ENCODE peak calls at places on chromosome 12, in seven cellular contexts. B is ovary, D is stomach, O is K562, I is A549, Z is HepG2, W is sigmoid colon. F is an unnamed sample.
A peak's percentile ranks its signal among the peaks of the same experiment; 100 is the strongest.

GRCh38 chr12:53174881-53175491 is 5.5 kb upstream of the ZNF740 start:
- DNase-seq in O (peak; percentile 18), Z (peak; percentile 94), B (no peak), W (no peak), D (no peak), I (peak; percentile 94), F (no peak)

GRCh38 chr12:93016752-93017350 is 87.8 kb upstream of the EEA1 start:
- DNase-seq in D (no peak), B (no peak), Z (peak; percentile 88), O (no peak), I (no peak), W (no peak), F (no peak)

GRCh38 chr12:127548123-127548553 is 718.8 kb upstream of the TMEM132C start:
- DNase-seq in D (no peak), W (no peak), B (no peak), I (no peak), Z (no peak), O (no peak), F (no peak)

GRCh38 chr12:93060666-93061413 is 131.7 kb upstream of the EEA1 start:
- DNase-seq in O (peak; percentile 45), B (peak; percentile 56), I (no peak), D (no peak), Z (peak; percentile 63), W (peak; percentile 72), F (no peak)

GRCh38 chr12:40310201-40310600 is 85.4 kb downstream of the LRRK2 start:
- DNase-seq in O (no peak), I (no peak), W (no peak), Z (peak; percentile 3), D (no peak), B (no peak), F (no peak)

GRCh38 chr12:90456248-90456647 is 498.7 kb downstream of the CCER1 start:
- DNase-seq in I (no peak), D (no peak), B (no peak), W (no peak), O (no peak), Z (no peak), F (no peak)

GRCh38 chr12:58557156-58557555 is 363.1 kb downstream of the LRIG3 start:
- DNase-seq in W (no peak), B (no peak), Z (no peak), I (no peak), D (no peak), O (no peak), F (no peak)

GRCh38 chr12:101706403-101706802 is 9.0 kb downstream of the CHPT1 start:
- DNase-seq in Z (no peak), W (no peak), B (no peak), O (no peak), I (no peak), D (no peak), F (no peak)

GRCh38 chr12:123427036-123427769 is 9.3 kb downstream of the RILPL2 start:
- DNase-seq in I (no peak), W (no peak), O (no peak), B (no peak), D (no peak), Z (no peak), F (no peak)

GRCh38 chr12:5232291-5232690 is 188.6 kb downstream of the KCNA5 start:
- DNase-seq in D (no peak), I (no peak), W (no peak), O (no peak), B (no peak), Z (no peak), F (no peak)

GRCh38 chr12:18479266-18479665 is 217.9 kb downstream of the PIK3C2G start:
- DNase-seq in O (no peak), I (no peak), D (no peak), Z (no peak), W (no peak), B (no peak), F (no peak)

GRCh38 chr12:109868182-109869051 is 11.9 kb downstream of the GLTP start:
- DNase-seq in O (no peak), Z (no peak), W (no peak), I (no peak), D (no peak), B (no peak), F (no peak)

DNA sequence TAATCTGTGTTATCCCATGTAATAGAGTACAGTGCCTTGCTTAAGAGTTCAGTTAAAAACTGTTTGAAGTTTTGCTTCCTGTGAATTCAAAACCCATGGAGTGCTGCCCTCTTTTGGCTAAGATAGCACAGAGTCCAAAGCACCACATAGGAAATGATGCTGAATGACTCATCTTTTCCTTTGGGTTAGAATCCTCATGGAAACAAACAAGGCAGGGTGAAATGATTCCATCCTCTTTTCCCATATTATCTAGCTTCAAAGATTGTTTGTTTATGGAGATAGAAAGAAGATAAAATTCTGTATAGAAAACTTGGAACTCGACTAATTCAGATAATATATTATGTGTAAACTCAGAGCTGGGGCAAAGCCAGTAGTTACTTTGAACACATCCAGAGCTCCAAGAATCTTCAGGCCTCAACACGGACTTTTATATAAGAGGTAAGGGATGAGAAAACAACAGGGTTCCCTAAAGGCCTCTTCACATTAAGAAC is 87.4 kb downstream of the OTOGL start:
- DNase-seq in B (peak; percentile 55), W (peak; percentile 82), Z (peak; percentile 82), D (peak; percentile 37), I (peak; percentile 86), O (peak; percentile 13), F (peak; percentile 62)
- TF ChIP-seq EP300 in B (peak; percentile 54), W (peak; percentile 86), Z (no peak), D (no peak), I (no peak), O (no peak), F (no peak)

GRCh38 chr12:1422604-1423315 is 171.6 kb downstream of the FBXL14 start:
- DNase-seq in O (no peak), Z (no peak), W (no peak), D (no peak), B (no peak), I (no peak), F (no peak)
- TF ChIP-seq POLR2A in O (no peak), Z (no peak), W (no peak), D (no peak), B (no peak), I (no peak), F (no peak)

GRCh38 chr12:120639771-120640721 is at the start of gene CABP1:
- DNase-seq in W (no peak), Z (peak; percentile 7), B (no peak), O (peak; percentile 97), I (no peak), D (peak; percentile 58), F (no peak)
- TF ChIP-seq CTCF in W (no peak), Z (peak; percentile 65), B (no peak), O (peak; percentile 63), I (peak; percentile 53), D (peak; percentile 8), F (peak; percentile 13)

GRCh38 chr12:50402270-50403000 is 1.8 kb downstream of the LARP4 start:
- DNase-seq in D (no peak), O (no peak), Z (no peak), W (no peak), I (no peak), B (no peak), F (no peak)

GRCh38 chr12:50400104-50400637 is 514 bp upstream of the LARP4 start:
- DNase-seq in O (no peak), Z (no peak), W (no peak), D (no peak), B (no peak), I (no peak), F (no peak)

GRCh38 chr12:50398931-50399330 is 1.8 kb upstream of the LARP4 start:
- DNase-seq in W (no peak), B (no peak), D (no peak), I (no peak), O (no peak), Z (no peak), F (no peak)

GRCh38 chr12:50401383-50402155 is 884 bp downstream of the LARP4 start:
- DNase-seq in D (no peak), B (no peak), O (peak; percentile 11), I (peak; percentile 22), W (peak; percentile 67), Z (no peak), F (peak; percentile 29)

GRCh38 chr12:50400638-50401382 is at the start of gene LARP4:
- DNase-seq in D (peak; percentile 90), W (peak; percentile 97), B (peak; percentile 87), O (peak; percentile 93), Z (peak; percentile 95), I (peak; percentile 97), F (peak; percentile 96)
- TF ChIP-seq EP300 in D (no peak), W (no peak), B (no peak), O (peak; percentile 74), Z (peak; percentile 8), I (no peak), F (no peak)

DNA sequence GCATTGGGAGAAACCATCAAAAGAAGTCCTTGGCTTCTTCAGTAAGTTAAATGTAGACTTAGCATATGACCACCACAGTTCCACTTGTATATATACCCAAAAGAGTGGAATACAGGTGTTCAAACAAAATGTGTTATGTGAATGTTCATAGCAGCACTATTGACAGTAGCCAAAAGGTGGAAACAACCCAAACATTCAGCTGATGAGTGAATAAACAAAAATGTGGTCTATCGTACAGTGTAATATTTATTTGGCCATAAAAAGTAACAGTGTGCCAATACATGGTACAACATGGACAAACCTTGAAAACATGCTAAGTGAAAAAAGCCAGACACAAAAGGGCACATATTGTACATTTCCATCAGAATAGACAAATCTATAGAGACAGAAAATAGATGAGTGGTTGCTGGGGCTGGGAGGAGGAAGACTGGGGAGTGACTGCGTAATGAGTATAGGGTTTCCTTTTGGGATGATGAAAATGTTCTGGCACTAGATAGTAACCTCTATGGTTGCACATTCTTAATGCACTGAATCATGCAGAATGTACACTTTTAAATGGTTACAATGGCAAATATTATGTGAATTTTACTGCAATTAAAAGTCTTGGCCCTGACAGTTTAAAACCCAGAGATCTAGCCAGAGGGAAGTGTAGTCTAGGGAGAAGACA is 5.5 kb downstream of the ERP29 start:
- DNase-seq in Z (no peak), O (no peak), D (no peak), I (no peak), B (no peak), W (no peak), F (no peak)
- TF ChIP-seq POLR2A in Z (no peak), O (no peak), D (no peak), I (no peak), B (no peak), W (no peak), F (no peak)

F was measured in suprapubic skin.